ENCODE peak calls at places on chromosomes 11 and 22, in ten cellular contexts. One of them, this sample, is unnamed.

GRCh38 chr22:47199261-47199948 is 437.0 kb downstream of the TBC1D22A start:
- DNase-seq in lower leg skin: peak
- DNase-seq in fibroblast of lung: no peak
- DNase-seq in prostate gland: no peak
- DNase-seq in mesendoderm: no peak
- DNase-seq in left lung: peak
- DNase-seq in coronary artery: peak
- DNase-seq in colonic mucosa: no peak
- DNase-seq in foreskin fibroblast: no peak
- DNase-seq in body of pancreas: no peak
- DNase-seq in this sample: no peak

GRCh38 chr11:98561216-98561615 is 459.5 kb upstream of the CNTN5 start:
- DNase-seq in prostate gland: no peak
- DNase-seq in left lung: no peak
- DNase-seq in colonic mucosa: no peak
- DNase-seq in lower leg skin: no peak
- DNase-seq in foreskin fibroblast: no peak
- DNase-seq in coronary artery: no peak
- DNase-seq in body of pancreas: no peak
- DNase-seq in mesendoderm: no peak
- DNase-seq in fibroblast of lung: no peak
- DNase-seq in this sample: no peak

GRCh38 chr22:46450931-46451660 is 86.3 kb downstream of the CELSR1 start:
- DNase-seq in coronary artery: no peak
- DNase-seq in fibroblast of lung: no peak
- DNase-seq in colonic mucosa: no peak
- DNase-seq in mesendoderm: no peak
- DNase-seq in body of pancreas: no peak
- DNase-seq in foreskin fibroblast: no peak
- DNase-seq in prostate gland: no peak
- DNase-seq in lower leg skin: no peak
- DNase-seq in left lung: peak
- DNase-seq in this sample: no peak

GRCh38 chr11:32388871-32389770 is 46.2 kb downstream of the WT1 start:
- DNase-seq in colonic mucosa: no peak
- DNase-seq in fibroblast of lung: no peak
- DNase-seq in coronary artery: no peak
- DNase-seq in foreskin fibroblast: no peak
- DNase-seq in left lung: no peak
- DNase-seq in body of pancreas: no peak
- DNase-seq in lower leg skin: peak
- DNase-seq in prostate gland: no peak
- DNase-seq in mesendoderm: no peak
- DNase-seq in this sample: no peak

GRCh38 chr22:34903416-34903815 is 162.5 kb upstream of the ISX start:
- DNase-seq in foreskin fibroblast: no peak
- DNase-seq in lower leg skin: no peak
- DNase-seq in fibroblast of lung: no peak
- DNase-seq in left lung: no peak
- DNase-seq in prostate gland: no peak
- DNase-seq in body of pancreas: no peak
- DNase-seq in coronary artery: no peak
- DNase-seq in mesendoderm: peak
- DNase-seq in colonic mucosa: no peak
- DNase-seq in this sample: no peak

GRCh38 chr11:3147626-3148025 is 17.5 kb downstream of the OSBPL5 start:
- DNase-seq in mesendoderm: no peak
- DNase-seq in prostate gland: no peak
- DNase-seq in body of pancreas: no peak
- DNase-seq in colonic mucosa: no peak
- DNase-seq in fibroblast of lung: no peak
- DNase-seq in foreskin fibroblast: no peak
- DNase-seq in left lung: no peak
- DNase-seq in coronary artery: no peak
- DNase-seq in lower leg skin: no peak
- DNase-seq in this sample: no peak

GRCh38 chr22:33380789-33381530 is 322.8 kb upstream of the SYN3 start:
- DNase-seq in left lung: no peak
- DNase-seq in foreskin fibroblast: no peak
- DNase-seq in colonic mucosa: no peak
- DNase-seq in lower leg skin: no peak
- DNase-seq in prostate gland: no peak
- DNase-seq in fibroblast of lung: peak
- DNase-seq in coronary artery: no peak
- DNase-seq in body of pancreas: no peak
- DNase-seq in mesendoderm: peak
- DNase-seq in this sample: no peak

GRCh38 chr22:32761251-32761903 is 40.1 kb upstream of the TIMP3 start:
- DNase-seq in mesendoderm: no peak
- DNase-seq in prostate gland: no peak
- DNase-seq in coronary artery: no peak
- DNase-seq in foreskin fibroblast: peak
- DNase-seq in lower leg skin: no peak
- DNase-seq in colonic mucosa: no peak
- DNase-seq in body of pancreas: no peak
- DNase-seq in left lung: peak
- DNase-seq in fibroblast of lung: peak
- DNase-seq in this sample: no peak

GRCh38 chr11:94794287-94795168 is 26.4 kb downstream of the AMOTL1 start:
- DNase-seq in mesendoderm: no peak
- DNase-seq in left lung: peak
- DNase-seq in foreskin fibroblast: peak
- DNase-seq in coronary artery: peak
- DNase-seq in lower leg skin: no peak
- DNase-seq in body of pancreas: peak
- DNase-seq in fibroblast of lung: peak
- DNase-seq in colonic mucosa: no peak
- DNase-seq in prostate gland: peak
- DNase-seq in this sample: no peak

GRCh38 chr11:35389112-35389511 is 30.2 kb downstream of the SLC1A2 start:
- DNase-seq in fibroblast of lung: no peak
- DNase-seq in left lung: no peak
- DNase-seq in body of pancreas: peak
- DNase-seq in colonic mucosa: no peak
- DNase-seq in lower leg skin: no peak
- DNase-seq in mesendoderm: no peak
- DNase-seq in foreskin fibroblast: no peak
- DNase-seq in coronary artery: no peak
- DNase-seq in prostate gland: no peak
- DNase-seq in this sample: no peak

GRCh38 chr11:109838034-109838433 is 255.2 kb upstream of the ZC3H12C start:
- DNase-seq in colonic mucosa: no peak
- DNase-seq in body of pancreas: no peak
- DNase-seq in foreskin fibroblast: no peak
- DNase-seq in mesendoderm: no peak
- DNase-seq in left lung: no peak
- DNase-seq in coronary artery: no peak
- DNase-seq in prostate gland: no peak
- DNase-seq in fibroblast of lung: no peak
- DNase-seq in lower leg skin: no peak
- DNase-seq in this sample: no peak

GRCh38 chr22:19149047-19149883 is 827 bp downstream of the GSC2 start:
- DNase-seq in lower leg skin: no peak
- DNase-seq in body of pancreas: no peak
- DNase-seq in foreskin fibroblast: no peak
- DNase-seq in coronary artery: no peak
- DNase-seq in prostate gland: no peak
- DNase-seq in fibroblast of lung: no peak
- DNase-seq in left lung: no peak
- DNase-seq in colonic mucosa: no peak
- DNase-seq in mesendoderm: peak
- DNase-seq in this sample: no peak
- H3K4me3 ChIP-seq in lower leg skin: no peak
- H3K4me3 ChIP-seq in body of pancreas: no peak
- H3K4me3 ChIP-seq in foreskin fibroblast: no peak
- H3K4me3 ChIP-seq in coronary artery: peak
- H3K4me3 ChIP-seq in prostate gland: no peak
- H3K4me3 ChIP-seq in fibroblast of lung: no peak
- H3K4me3 ChIP-seq in left lung: peak
- H3K4me3 ChIP-seq in colonic mucosa: peak
- H3K4me3 ChIP-seq in mesendoderm: no peak
- H3K4me3 ChIP-seq in this sample: no peak

DNA sequence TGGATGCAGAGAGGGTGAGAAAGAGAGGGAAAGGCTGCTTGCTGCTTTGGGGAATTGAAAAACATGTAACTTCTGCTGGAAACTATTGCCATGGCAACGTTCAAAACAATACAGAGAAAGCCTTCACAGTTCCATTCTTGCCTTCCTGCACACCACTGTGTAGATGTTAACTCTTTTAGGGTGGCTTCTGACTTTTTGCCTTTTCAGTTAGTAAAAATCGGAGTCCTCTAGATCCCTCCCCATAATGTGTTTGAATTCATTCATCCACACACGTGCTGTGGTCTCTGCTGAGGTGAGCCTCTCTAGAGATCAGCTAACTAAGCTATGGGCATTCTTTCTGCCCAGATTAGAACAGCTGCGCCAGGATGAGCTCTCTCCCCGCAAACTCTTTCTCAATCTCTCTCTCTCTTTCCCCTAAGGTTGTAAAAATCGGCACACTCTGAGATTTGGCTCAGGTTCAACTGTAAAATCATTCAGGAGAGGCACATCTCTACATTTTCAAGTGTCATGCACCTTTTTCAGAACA is 1178.3 kb downstream of the LRRC4C start:
- DNase-seq in lower leg skin: no peak
- DNase-seq in foreskin fibroblast: no peak
- DNase-seq in fibroblast of lung: no peak
- DNase-seq in colonic mucosa: no peak
- DNase-seq in prostate gland: no peak
- DNase-seq in mesendoderm: peak
- DNase-seq in left lung: no peak
- DNase-seq in coronary artery: no peak
- DNase-seq in body of pancreas: no peak
- DNase-seq in this sample: no peak
- H3K4me3 ChIP-seq in lower leg skin: no peak
- H3K4me3 ChIP-seq in foreskin fibroblast: no peak
- H3K4me3 ChIP-seq in fibroblast of lung: no peak
- H3K4me3 ChIP-seq in colonic mucosa: no peak
- H3K4me3 ChIP-seq in prostate gland: no peak
- H3K4me3 ChIP-seq in mesendoderm: no peak
- H3K4me3 ChIP-seq in left lung: no peak
- H3K4me3 ChIP-seq in coronary artery: no peak
- H3K4me3 ChIP-seq in body of pancreas: no peak
- H3K4me3 ChIP-seq in this sample: peak

GRCh38 chr22:17096095-17096494 is 11.3 kb downstream of the IL17RA start:
- DNase-seq in colonic mucosa: no peak
- DNase-seq in coronary artery: peak
- DNase-seq in left lung: no peak
- DNase-seq in foreskin fibroblast: no peak
- DNase-seq in prostate gland: no peak
- DNase-seq in mesendoderm: no peak
- DNase-seq in lower leg skin: no peak
- DNase-seq in body of pancreas: no peak
- DNase-seq in fibroblast of lung: no peak
- DNase-seq in this sample: no peak
- H3K4me3 ChIP-seq in colonic mucosa: no peak
- H3K4me3 ChIP-seq in coronary artery: no peak
- H3K4me3 ChIP-seq in left lung: no peak
- H3K4me3 ChIP-seq in foreskin fibroblast: no peak
- H3K4me3 ChIP-seq in prostate gland: no peak
- H3K4me3 ChIP-seq in mesendoderm: no peak
- H3K4me3 ChIP-seq in lower leg skin: no peak
- H3K4me3 ChIP-seq in body of pancreas: no peak
- H3K4me3 ChIP-seq in fibroblast of lung: no peak
- H3K4me3 ChIP-seq in this sample: no peak

GRCh38 chr22:19986011-19986409 is 30.6 kb downstream of the ARVCF start:
- DNase-seq in colonic mucosa: no peak
- DNase-seq in foreskin fibroblast: no peak
- DNase-seq in mesendoderm: no peak
- DNase-seq in lower leg skin: no peak
- DNase-seq in prostate gland: no peak
- DNase-seq in fibroblast of lung: no peak
- DNase-seq in coronary artery: no peak
- DNase-seq in left lung: no peak
- DNase-seq in body of pancreas: no peak
- DNase-seq in this sample: no peak

GRCh38 chr22:19984851-19985811 is 31.5 kb downstream of the ARVCF start:
- DNase-seq in coronary artery: no peak
- DNase-seq in fibroblast of lung: no peak
- DNase-seq in colonic mucosa: no peak
- DNase-seq in mesendoderm: no peak
- DNase-seq in left lung: no peak
- DNase-seq in foreskin fibroblast: no peak
- DNase-seq in lower leg skin: no peak
- DNase-seq in prostate gland: no peak
- DNase-seq in body of pancreas: no peak
- DNase-seq in this sample: no peak

GRCh38 chr22:19988331-19988808 is 28.3 kb downstream of the ARVCF start:
- DNase-seq in coronary artery: no peak
- DNase-seq in body of pancreas: no peak
- DNase-seq in colonic mucosa: no peak
- DNase-seq in foreskin fibroblast: no peak
- DNase-seq in fibroblast of lung: no peak
- DNase-seq in left lung: no peak
- DNase-seq in lower leg skin: no peak
- DNase-seq in prostate gland: no peak
- DNase-seq in mesendoderm: no peak
- DNase-seq in this sample: no peak

GRCh38 chr22:19987394-19988306 is 29.0 kb downstream of the ARVCF start:
- DNase-seq in left lung: no peak
- DNase-seq in coronary artery: no peak
- DNase-seq in mesendoderm: no peak
- DNase-seq in foreskin fibroblast: no peak
- DNase-seq in body of pancreas: no peak
- DNase-seq in fibroblast of lung: no peak
- DNase-seq in prostate gland: no peak
- DNase-seq in lower leg skin: no peak
- DNase-seq in colonic mucosa: peak
- DNase-seq in this sample: no peak

DNA sequence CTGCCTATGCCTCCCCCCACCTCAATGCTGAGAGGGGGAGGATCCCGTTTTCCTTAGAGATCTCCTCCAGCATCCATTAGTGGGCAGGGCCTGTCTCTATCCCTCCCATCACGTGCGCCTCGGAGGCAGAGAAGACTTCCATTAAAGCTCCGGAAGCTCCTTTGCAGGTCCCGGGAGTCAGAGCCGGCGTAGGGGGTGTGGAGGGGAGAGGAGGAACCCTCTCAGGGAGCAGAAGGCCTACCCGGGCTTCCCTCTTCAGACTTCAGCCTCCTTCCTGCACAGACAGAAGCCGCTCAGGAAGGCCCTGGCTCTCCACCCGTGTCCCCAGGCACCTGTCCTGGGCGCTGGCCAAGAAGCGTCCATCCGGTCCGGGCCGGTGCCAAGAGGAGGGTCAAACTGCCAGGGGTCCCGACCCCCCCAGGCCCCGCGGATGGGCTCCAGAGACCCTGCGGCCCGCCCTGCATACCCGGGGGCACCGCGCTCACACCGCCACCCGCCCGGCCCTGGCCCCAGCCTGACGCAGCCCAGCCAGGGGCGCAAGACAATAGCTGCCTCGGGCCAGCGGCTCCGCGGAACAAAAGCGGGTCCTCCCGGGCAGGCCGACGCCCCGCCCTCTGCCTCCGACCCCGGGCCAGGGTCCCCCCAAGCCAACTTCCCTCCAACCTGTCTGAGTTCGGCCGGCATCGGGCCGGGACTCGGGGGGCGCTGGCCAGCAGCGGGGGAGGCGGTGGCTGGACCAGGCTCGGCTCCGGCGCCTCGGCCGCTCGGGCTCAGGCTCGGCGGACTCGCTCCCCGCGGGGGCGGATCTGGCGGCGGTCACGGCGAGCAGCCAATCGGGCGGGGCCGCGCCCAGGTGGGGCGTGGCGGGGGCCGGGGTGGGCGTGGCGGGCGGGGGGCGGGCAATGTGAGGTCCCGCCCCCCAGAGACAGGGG is 29.9 kb downstream of the ARVCF start:
- DNase-seq in foreskin fibroblast: peak
- DNase-seq in colonic mucosa: peak
- DNase-seq in fibroblast of lung: peak
- DNase-seq in body of pancreas: peak
- DNase-seq in left lung: peak
- DNase-seq in lower leg skin: peak
- DNase-seq in mesendoderm: peak
- DNase-seq in prostate gland: peak
- DNase-seq in coronary artery: peak
- DNase-seq in this sample: peak
- H3K4me3 ChIP-seq in foreskin fibroblast: peak
- H3K4me3 ChIP-seq in colonic mucosa: peak
- H3K4me3 ChIP-seq in fibroblast of lung: peak
- H3K4me3 ChIP-seq in body of pancreas: peak
- H3K4me3 ChIP-seq in left lung: peak
- H3K4me3 ChIP-seq in lower leg skin: peak
- H3K4me3 ChIP-seq in mesendoderm: peak
- H3K4me3 ChIP-seq in prostate gland: peak
- H3K4me3 ChIP-seq in coronary artery: peak
- H3K4me3 ChIP-seq in this sample: peak

This sample was measured in dorsolateral prefrontal cortex.